ENCODE peak calls at places on chromosomes 1 and 21, in four cellular contexts. A is GM12878, S is K562, K is GM12891. D is an unnamed sample.
A peak's percentile ranks its signal among the peaks of the same experiment; 100 is the strongest.

GRCh38 chr21:37380349-37381323 is 14.1 kb downstream of the DYRK1A start:
- DNase-seq in A (no peak), S (no peak), K (no peak), D (no peak)

GRCh38 chr21:30986966-30987365 is 51.3 kb downstream of the KRTAP19-8 start:
- DNase-seq in S (no peak), K (no peak), A (no peak), D (no peak)

GRCh38 chr1:87902830-87903614 is 574.3 kb downstream of the LMO4 start:
- DNase-seq in A (no peak), K (no peak), S (no peak), D (peak; percentile 83)

GRCh38 chr1:33609739-33610138 is 137.3 kb downstream of the ZSCAN20 start:
- DNase-seq in A (no peak), K (no peak), S (no peak), D (no peak)

GRCh38 chr1:209601809-209602657 is 18.5 kb downstream of the CAMK1G start:
- DNase-seq in K (no peak), S (no peak), A (no peak), D (peak; percentile 25)

GRCh38 chr1:205588691-205589445 is 42.9 kb downstream of the ELK4 start:
- DNase-seq in K (no peak), A (no peak), S (peak; percentile 71), D (peak; percentile 30)

GRCh38 chr1:183635112-183635605 is 424 bp downstream of the ARPC5 start:
- DNase-seq in A (no peak), S (peak; percentile 62), K (no peak), D (peak; percentile 17)

GRCh38 chr1:235206533-235207201 is 45.6 kb upstream of the RBM34 start:
- DNase-seq in K (no peak), A (no peak), S (peak; percentile 17), D (no peak)

GRCh38 chr1:23799570-23800395 is 771 bp downstream of the GALE start:
- DNase-seq in S (peak; percentile 72), K (peak; percentile 47), A (no peak), D (no peak)

GRCh38 chr1:8911416-8912309 is 33.2 kb upstream of the ENO1 start:
- DNase-seq in A (no peak), S (no peak), K (no peak), D (no peak)

GRCh38 chr1:62038594-62039284 is 155.9 kb upstream of the L1TD1 start:
- DNase-seq in A (no peak), K (no peak), S (peak; percentile 18), D (no peak)

GRCh38 chr1:100415217-100415778 is 63.0 kb downstream of the CDC14A start:
- DNase-seq in K (no peak), S (no peak), A (no peak), D (no peak)

GRCh38 chr1:180181996-180182675 is 27.5 kb downstream of the QSOX1 start:
- DNase-seq in K (no peak), A (no peak), S (no peak), D (no peak)

GRCh38 chr1:200139661-200140250 is 112.2 kb downstream of the NR5A2 start:
- DNase-seq in A (no peak), K (no peak), S (peak; percentile 56), D (peak; percentile 40)

GRCh38 chr1:32273389-32274208 is 18.3 kb upstream of the HDAC1 start:
- DNase-seq in K (no peak), S (peak; percentile 70), A (no peak), D (no peak)
- TF ChIP-seq POLR2AphosphoS5 in K (no peak), S (no peak), A (no peak), D (no peak)

GRCh38 chr1:219261454-219261853 is 87.8 kb downstream of the LYPLAL1 start:
- DNase-seq in A (no peak), S (no peak), K (no peak), D (no peak)

GRCh38 chr1:219257751-219258150 is 84.1 kb downstream of the LYPLAL1 start:
- DNase-seq in A (no peak), S (no peak), K (no peak), D (no peak)
- TF ChIP-seq SPI1 in A (no peak), S (no peak), K (no peak), D (no peak)

DNA sequence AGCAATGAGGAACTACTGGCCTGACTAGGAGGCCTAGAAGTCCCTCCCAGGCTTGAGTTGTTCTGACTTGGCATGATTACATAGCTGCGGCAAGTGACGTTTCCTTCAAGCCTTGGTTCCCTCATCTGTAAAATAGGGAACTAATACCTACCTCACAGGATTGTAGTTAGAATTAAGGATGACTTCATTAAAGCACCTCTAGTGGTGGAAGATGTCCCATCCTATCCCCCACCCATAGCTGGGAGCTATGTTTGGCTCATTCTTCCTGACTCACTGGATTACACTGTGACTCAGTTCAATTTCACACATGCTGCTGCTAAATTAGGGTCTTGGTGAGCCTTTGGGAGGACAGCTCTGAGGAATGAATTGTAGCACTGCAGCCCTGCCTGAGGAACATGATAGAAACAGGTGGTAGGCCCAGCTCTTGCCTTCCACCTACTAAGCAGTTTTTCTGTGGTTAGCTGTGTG is 6.0 kb upstream of the SHISA4 start:
- DNase-seq in S (peak; percentile 57), A (peak; percentile 7), K (no peak), D (peak; percentile 66)
- TF ChIP-seq POLR2AphosphoS5 in S (no peak), A (no peak), K (no peak), D (peak; percentile 48)

DNA sequence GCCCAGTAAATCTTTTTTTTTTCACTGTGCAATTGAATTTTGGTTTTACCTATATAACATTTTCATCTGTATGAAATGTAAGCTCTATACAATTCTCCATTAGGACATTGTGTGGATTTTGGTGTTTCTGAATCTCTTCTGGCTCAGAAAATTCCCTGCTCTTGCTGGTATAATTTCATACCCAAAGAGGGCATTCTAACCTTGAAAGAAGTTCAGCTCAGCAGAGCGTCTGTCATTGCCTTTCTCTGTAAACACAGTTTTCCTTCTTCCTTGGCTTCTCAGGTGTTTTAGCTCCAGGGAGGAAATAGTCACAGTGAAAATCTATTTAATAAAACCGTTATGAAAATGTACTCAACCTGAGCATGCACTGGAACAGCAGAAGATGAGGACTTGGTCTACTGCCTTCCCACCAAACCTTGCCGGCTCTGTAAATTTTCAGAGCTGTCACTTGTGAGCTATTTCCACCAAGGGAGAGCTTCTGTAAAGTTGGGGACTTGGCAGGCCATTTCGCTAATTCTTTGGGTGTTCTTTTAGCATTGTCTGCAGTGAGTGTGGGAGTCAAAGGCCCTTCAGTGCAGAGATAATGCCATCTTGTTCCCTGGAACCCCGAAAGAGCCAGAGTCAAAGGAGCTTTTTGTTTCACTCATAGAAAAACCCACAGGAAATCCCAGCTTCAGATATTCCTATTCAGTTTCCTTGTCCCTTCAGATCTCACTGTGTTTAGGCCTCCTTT is 16.2 kb downstream of the DISC1 start:
- DNase-seq in K (no peak), A (no peak), S (no peak), D (no peak)
- TF ChIP-seq SPI1 in K (no peak), A (no peak), S (no peak), D (no peak)

DNA sequence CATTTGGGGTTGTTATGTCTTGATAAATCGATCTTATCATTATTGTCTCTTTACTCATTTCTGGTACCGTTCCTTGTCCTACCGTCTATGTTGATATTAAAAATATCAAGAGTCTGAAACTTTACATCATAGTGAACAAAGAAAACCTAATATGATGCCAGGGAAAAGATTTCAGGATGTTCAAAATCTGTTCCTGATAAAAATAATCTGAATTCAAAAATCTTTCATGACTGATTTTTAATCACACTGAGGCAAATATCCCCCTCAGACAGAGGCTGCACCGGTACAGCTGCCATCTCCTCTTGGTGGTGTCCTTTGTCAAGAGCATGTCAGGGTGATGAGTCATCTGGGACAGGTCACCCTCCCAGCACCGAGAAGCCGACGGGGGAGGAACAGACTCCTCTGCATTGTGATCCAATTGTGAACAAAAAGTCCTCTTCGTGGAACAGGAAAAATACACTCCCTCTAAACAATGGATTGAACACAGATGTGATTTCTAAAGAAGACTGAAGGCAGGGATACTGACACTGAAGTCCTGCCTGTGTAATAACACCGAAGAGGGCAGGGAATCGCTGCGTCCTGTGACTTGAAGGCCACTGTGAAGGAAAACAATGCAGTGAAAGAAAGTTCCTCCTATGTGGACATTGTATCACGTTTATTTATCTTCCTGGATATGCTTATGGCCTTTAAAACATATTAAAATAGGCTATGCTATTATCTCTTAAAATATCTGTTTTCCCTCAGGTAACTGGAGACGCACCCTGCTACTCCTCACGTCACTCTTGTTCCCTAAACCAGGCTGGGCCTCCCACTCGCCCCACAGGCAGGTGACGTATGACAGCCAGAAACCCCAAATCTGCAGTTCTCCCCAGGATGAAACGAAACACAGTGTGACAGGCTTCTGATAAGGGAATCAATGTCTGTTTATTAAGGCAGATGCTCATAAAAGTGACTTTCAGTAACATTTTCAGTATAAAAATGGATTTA is 4.3 kb upstream of the SPATC1L start:
- DNase-seq in S (peak; percentile 80), K (no peak), A (no peak), D (no peak)
- TF ChIP-seq POLR2AphosphoS5 in S (peak; percentile 36), K (no peak), A (no peak), D (no peak)